ENCODE peak calls at places on chromosomes 1 and 21, in seven cellular contexts. U is lower lobe of right lung; C is CD4-positive, alpha-beta T cell; N is breast epithelium; X is heart right ventricle; R is GM13977; Y is CD8-positive, alpha-beta T cell. I is an unnamed sample.

GRCh38 chr21:17818158-17819113 is 720 bp downstream of the C21orf91 start:
- DNase-seq in C (peak), N (peak), U (peak), X (peak), Y (peak), R (peak), I (no peak)

GRCh38 chr21:36211660-36212512 is 55.3 kb downstream of the DOP1B start:
- DNase-seq in N (no peak), Y (no peak), R (no peak), X (no peak), U (no peak), C (no peak), I (no peak)

GRCh38 chr1:219434285-219434950 is 178.5 kb downstream of the ZC3H11B start:
- DNase-seq in N (no peak), C (no peak), R (no peak), Y (no peak), X (no peak), U (no peak), I (no peak)

GRCh38 chr21:30194701-30195299 is 21.1 kb downstream of the CLDN8 start:
- DNase-seq in X (no peak), Y (no peak), N (no peak), U (no peak), C (no peak), R (no peak), I (no peak)

GRCh38 chr1:219941179-219942118 is 13.1 kb upstream of the SLC30A10 start:
- DNase-seq in X (no peak), R (no peak), Y (no peak), C (no peak), N (no peak), U (no peak), I (no peak)

GRCh38 chr21:26732442-26733221 is 112.6 kb downstream of the ADAMTS1 start:
- DNase-seq in Y (no peak), U (peak), C (no peak), N (no peak), X (peak), R (no peak), I (no peak)

GRCh38 chr1:117795792-117796191 is 133.6 kb downstream of the GDAP2 start:
- DNase-seq in N (no peak), C (no peak), U (no peak), X (no peak), Y (no peak), R (no peak), I (no peak)

GRCh38 chr1:26970810-26971209 is 10.5 kb upstream of the KDF1 start:
- DNase-seq in N (no peak), X (no peak), C (no peak), Y (no peak), R (no peak), U (no peak), I (no peak)

GRCh38 chr1:102891868-102892625 is 216.3 kb downstream of the COL11A1 start:
- DNase-seq in N (no peak), C (no peak), R (no peak), X (no peak), U (no peak), Y (no peak), I (no peak)

GRCh38 chr1:151416231-151416630 is 16.9 kb downstream of the PSMB4 start:
- DNase-seq in C (no peak), U (no peak), R (no peak), N (no peak), Y (no peak), X (no peak), I (no peak)

GRCh38 chr1:151143986-151144385 is 2.4 kb downstream of the SEMA6C start:
- DNase-seq in R (no peak), N (no peak), U (no peak), X (no peak), C (no peak), Y (no peak), I (no peak)

GRCh38 chr1:8040586-8040985 is 14.5 kb upstream of the ERRFI1 start:
- DNase-seq in U (peak), X (peak), N (peak), R (no peak), Y (no peak), C (no peak), I (no peak)

GRCh38 chr1:6392081-6392879 is 1.3 kb downstream of the ACOT7 start:
- DNase-seq in C (no peak), R (no peak), N (no peak), X (no peak), Y (no peak), U (no peak), I (peak)

GRCh38 chr1:165114022-165114888 is 242.3 kb downstream of the LMX1A start:
- DNase-seq in U (no peak), N (no peak), X (no peak), Y (no peak), C (no peak), R (peak), I (peak)

GRCh38 chr1:15176898-15177665 is 23.5 kb downstream of the TMEM51 start:
- DNase-seq in Y (no peak), X (no peak), U (no peak), R (no peak), C (no peak), N (no peak), I (no peak)

GRCh38 chr1:47996406-47997226 is 569 bp downstream of the TRABD2B start:
- DNase-seq in Y (no peak), X (peak), C (no peak), R (no peak), N (no peak), U (no peak), I (no peak)

GRCh38 chr1:212699104-212699838 is 369 bp downstream of the BATF3 start:
- DNase-seq in N (no peak), R (peak), Y (no peak), C (peak), U (peak), X (peak), I (peak)

GRCh38 chr1:226738421-226738994 is 574 bp downstream of the ITPKB start:
- DNase-seq in N (no peak), Y (no peak), R (peak), X (peak), C (peak), U (peak), I (peak)

GRCh38 chr1:183416850-183417690 is 1.1 kb downstream of the NMNAT2 start:
- DNase-seq in N (no peak), X (peak), R (no peak), Y (peak), C (no peak), U (peak), I (peak)

GRCh38 chr1:32900371-32900955 is 726 bp downstream of the TMEM54 start:
- DNase-seq in Y (no peak), C (no peak), X (no peak), R (no peak), U (no peak), N (no peak), I (no peak)

GRCh38 chr1:7046314-7046713 is 261.1 kb downstream of the CAMTA1 start:
- DNase-seq in U (no peak), R (no peak), Y (no peak), X (peak), C (no peak), N (no peak), I (no peak)

DNA sequence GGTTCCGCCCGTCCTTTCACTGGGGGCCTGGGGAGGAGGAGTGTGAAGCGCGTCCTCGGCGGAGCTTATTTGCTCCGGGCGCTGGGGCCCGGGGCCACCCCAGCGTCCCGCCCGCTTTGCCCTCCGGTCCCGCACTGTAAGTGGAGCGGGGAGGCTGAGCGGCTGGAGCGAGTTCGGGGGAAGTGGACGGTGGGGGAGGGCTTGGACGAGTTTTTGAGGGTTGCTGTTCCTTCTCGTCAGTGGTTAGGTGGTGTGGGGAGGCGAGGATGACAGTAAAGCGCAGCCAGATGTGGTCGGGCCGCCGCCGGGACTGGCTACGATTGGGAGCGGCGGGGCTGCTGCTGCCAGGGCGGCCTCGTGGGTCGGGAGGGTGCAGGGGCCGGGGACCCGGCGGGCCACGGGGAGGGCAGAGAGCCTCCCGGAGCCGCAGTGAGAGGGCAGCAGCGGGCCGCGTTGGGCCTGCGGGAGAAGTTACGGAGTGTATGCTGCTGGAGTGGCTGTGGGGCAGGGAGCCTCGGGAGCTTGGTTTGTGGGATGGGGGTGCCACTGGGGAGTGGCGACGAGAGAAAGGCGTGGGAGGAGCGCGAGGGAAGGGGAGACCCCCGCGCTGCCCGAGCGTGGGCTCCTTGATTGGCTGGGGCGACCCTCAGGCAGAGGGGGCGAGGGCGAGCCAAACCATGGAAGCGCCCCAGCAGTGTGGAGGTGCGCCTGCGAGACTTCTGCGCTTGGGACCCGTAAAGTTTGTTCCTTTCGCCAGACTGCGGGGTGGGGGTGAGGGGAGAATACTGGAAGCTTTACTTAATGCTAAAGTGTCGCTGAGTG is 2.1 kb downstream of the ADGRL2 start:
- DNase-seq in U (peak), Y (no peak), X (peak), C (no peak), R (peak), N (peak), I (peak)
- TF ChIP-seq CTCF in U (peak), Y (no peak), X (peak), C (no peak), R (peak), N (peak), I (no peak)

DNA sequence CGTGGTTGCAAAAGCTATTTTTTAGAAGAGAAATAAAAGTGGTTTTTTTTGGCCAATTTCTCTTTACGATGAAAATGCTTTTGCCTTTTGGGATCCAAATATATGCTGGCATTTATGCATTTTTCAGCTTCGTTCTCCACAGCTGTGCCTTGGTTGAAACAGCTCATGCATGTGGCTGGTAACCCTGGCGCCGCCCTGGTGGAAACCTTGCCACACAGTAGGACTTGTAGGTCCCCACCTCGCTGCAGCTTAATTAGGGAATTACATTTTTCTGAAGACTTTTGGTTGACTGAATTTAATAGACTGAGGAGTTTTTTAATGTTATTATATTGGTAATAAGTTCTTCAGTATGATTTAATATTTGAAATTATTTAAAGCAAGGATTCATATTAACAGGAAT is 12.7 kb upstream of the PCP4 start:
- DNase-seq in X (no peak), U (no peak), Y (no peak), N (no peak), R (no peak), C (no peak), I (no peak)
- TF ChIP-seq CTCF in X (no peak), U (no peak), Y (no peak), N (no peak), R (no peak), C (no peak), I (no peak)

GRCh38 chr1:9302745-9303524 is 10.2 kb downstream of the SPSB1 start:
- DNase-seq in R (no peak), Y (no peak), X (no peak), N (no peak), U (no peak), C (no peak), I (no peak)
- TF ChIP-seq CTCF in R (no peak), Y (no peak), X (no peak), N (no peak), U (no peak), C (no peak), I (no peak)

GRCh38 chr1:205749094-205749825 is 722 bp downstream of the NUCKS1 start:
- DNase-seq in N (peak), C (peak), X (peak), Y (peak), R (peak), U (peak), I (peak)
- TF ChIP-seq CTCF in N (no peak), C (no peak), X (no peak), Y (no peak), R (no peak), U (no peak), I (no peak)

DNA sequence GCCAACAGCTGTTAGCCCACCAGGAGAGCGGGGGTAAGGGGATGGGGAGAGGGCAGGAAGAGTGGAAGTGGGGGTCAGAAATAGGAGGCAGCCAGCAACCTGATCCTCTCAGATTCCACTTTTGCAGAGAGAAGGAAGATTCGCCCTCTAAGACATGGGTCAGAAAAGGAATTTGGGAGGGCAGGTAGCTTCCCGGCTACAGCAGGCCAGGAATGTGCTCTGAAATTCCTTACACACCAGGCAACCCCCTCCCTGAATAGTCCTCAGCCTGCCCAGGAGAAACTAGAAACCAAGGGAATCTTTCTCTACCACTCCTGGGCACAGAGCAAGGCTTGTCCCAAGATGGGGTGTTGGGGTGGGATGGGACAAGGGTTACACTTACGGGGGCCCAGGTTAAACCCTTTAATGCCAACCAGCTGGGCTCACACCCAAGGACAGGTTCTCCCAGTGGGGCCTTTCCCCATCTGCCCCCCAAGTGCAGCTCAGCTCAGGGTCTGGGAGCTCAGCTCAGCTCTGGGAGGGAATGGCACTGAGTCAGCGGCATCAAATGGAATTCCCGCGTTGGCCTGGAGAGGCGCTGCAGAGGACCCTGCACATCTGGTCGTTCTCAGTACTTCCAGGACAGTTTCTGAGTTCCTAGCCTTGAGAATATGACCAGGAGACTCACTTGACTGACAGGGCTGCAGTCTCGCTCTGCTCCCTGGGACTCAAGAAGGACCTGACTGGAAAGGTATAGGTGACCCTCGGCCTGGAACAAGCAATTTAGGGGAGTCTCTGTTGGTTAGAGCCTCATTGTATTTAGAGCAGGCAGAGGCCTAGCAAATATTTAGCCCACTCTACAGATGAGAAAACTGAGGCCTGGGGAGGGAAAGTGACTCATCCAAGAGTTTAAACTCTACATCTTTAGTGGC is 761 bp downstream of the TNNT2 start:
- DNase-seq in Y (no peak), X (no peak), C (no peak), R (peak), N (no peak), U (no peak), I (peak)
- TF ChIP-seq CTCF in Y (no peak), X (peak), C (peak), R (peak), N (no peak), U (peak), I (peak)

GRCh38 chr1:77828098-77828497 is 48.6 kb downstream of the MIGA1 start:
- DNase-seq in U (no peak), R (no peak), N (no peak), C (no peak), X (no peak), Y (no peak), I (no peak)

GRCh38 chr1:77824694-77825355 is 45.4 kb downstream of the MIGA1 start:
- DNase-seq in R (no peak), N (no peak), U (peak), Y (no peak), C (no peak), X (no peak), I (no peak)

GRCh38 chr1:77829851-77830250 is 50.4 kb downstream of the MIGA1 start:
- DNase-seq in U (no peak), C (no peak), X (no peak), R (no peak), Y (no peak), N (no peak), I (no peak)

GRCh38 chr1:77824083-77824482 is 44.6 kb downstream of the MIGA1 start:
- DNase-seq in X (no peak), R (no peak), N (no peak), U (no peak), Y (no peak), C (no peak), I (no peak)

GRCh38 chr1:77825356-77825709 is 45.9 kb downstream of the MIGA1 start:
- DNase-seq in R (peak), X (no peak), U (no peak), C (no peak), N (no peak), Y (no peak), I (peak)
- TF ChIP-seq CTCF in R (peak), X (peak), U (peak), C (no peak), N (no peak), Y (no peak), I (peak)

DNA sequence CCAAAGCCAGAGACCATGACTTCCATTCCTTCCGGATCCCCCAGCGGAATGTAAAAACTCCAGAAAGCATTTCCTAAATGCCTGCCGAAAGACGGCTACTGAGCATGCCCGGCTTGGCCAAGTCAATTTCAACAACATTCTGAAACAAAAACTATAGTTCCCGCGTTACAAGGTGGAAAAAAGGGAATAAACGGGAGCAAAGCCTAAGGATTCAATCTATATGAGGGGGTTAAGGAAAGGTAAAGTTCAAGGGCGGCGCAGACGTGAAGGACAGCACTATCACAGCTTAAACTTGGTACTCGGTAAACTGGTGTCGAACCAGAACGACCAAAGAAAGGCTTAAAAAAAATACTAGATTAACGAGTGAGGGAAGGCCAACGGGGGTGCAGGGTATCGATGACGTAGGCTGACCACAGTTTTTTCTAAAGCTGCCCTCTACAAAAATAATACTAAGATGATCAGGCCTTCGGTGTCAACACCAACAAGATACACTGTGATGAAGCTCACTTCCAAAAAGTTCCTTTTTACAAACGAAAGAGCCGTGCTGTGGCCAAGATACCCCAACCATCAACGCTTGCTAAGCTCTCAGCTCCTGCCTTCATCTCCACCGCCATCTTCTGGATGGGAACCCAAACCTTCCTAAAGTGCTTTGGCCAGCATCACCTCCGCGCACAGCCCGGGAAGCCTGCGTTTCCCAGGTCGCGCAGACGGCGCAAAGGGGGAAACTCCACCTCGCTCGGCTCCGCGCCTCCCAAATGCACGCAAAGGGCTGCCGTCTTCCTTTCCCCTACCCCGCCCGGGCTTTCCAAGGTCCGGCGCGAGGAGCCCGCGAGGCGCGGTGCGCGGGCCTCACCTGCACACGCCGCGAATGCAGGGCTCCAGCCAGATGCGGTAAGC is 730 bp downstream of the USP48 start:
- DNase-seq in N (peak), Y (peak), X (no peak), C (peak), R (peak), U (peak), I (peak)
- TF ChIP-seq CTCF in N (no peak), Y (no peak), X (peak), C (no peak), R (peak), U (peak), I (peak)

GRCh38 chr1:223709598-223709997 is 2.7 kb upstream of the CAPN2 start:
- DNase-seq in Y (no peak), C (no peak), N (no peak), U (no peak), R (no peak), X (no peak), I (no peak)
- TF ChIP-seq CTCF in Y (no peak), C (no peak), N (no peak), U (no peak), R (no peak), X (peak), I (no peak)

DNA sequence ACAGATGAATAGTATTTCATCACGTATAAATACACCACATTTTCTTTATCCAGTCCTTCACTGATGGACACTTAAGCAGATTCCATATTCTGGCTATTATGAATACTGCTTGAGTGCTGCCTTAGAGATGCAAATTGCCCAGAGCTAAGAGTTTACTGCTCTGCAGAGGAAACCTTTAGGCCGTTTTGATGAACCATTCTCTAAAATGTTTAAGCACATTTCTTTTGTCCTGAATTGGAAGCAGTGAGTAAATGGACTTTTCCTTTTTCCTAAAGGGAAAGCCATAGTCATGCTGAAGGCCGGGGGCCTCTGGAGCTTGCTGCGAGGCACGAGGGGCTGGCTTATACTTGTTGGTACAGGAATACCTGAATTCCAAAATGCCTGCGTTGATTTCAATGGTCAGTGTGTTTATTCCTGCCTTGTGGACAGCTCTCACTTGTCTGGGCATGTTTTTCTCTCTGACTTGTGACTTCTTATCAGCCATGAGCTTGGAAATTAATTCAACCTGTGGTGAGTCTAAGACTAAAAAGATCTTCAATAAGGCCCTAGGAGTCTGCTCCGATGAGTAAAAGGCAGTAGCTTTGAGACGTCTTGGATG is 201.1 kb upstream of the MAP1LC3C start:
- DNase-seq in U (no peak), C (no peak), X (no peak), R (no peak), N (no peak), Y (no peak), I (no peak)
- TF ChIP-seq CTCF in U (no peak), C (no peak), X (no peak), R (no peak), N (no peak), Y (no peak), I (no peak)